ENCODE peak calls at places on chromosomes 4 and X, in nine cellular contexts. Q is NCI-H2029 treated with DMSO at 0.1 percent for 48 hours; J is dorsolateral prefrontal cortex; C is bronchial epithelial cell; U is amniotic stem cell; K is stimulated activated CD4-positive, alpha-beta T cell treated with anti-CD3 and anti-CD28 coated beads, Interleukin-2, amount 100 ng/mL, for 24 hours; I is head of caudate nucleus; L is WTC11; V is A172. W is an unnamed sample.
A peak's percentile ranks its signal among the peaks of the same experiment; 100 is the strongest.

GRCh38 chr4:158193171-158193749 is 17.0 kb upstream of the TMEM144 start:
- DNase-seq in J (no peak), U (peak; percentile 15), I (no peak), V (peak; percentile 23), C (peak; percentile 52), Q (no peak), L (no peak), K (no peak), W (peak; percentile 38)

GRCh38 chrX:36684053-36684452 is 324.1 kb upstream of the FAM47C start:
- DNase-seq in Q (no peak), V (no peak), L (no peak), I (no peak), J (no peak), K (no peak), U (no peak), C (no peak), W (no peak)

GRCh38 chr4:80182237-80182866 is 15.0 kb upstream of the PRDM8 start:
- DNase-seq in K (no peak), I (peak; percentile 40), J (no peak), U (no peak), L (no peak), C (no peak), V (no peak), Q (no peak), W (no peak)

GRCh38 chr4:2702770-2703169 is 53.4 kb downstream of the TNIP2 start:
- DNase-seq in C (no peak), I (no peak), Q (no peak), K (no peak), V (no peak), J (no peak), U (no peak), L (no peak), W (no peak)

GRCh38 chr4:67366341-67366861 is 178.9 kb downstream of the CENPC start:
- DNase-seq in L (no peak), J (no peak), K (no peak), C (no peak), I (no peak), U (no peak), Q (no peak), V (peak; percentile 47), W (peak; percentile 57)

GRCh38 chr4:37885496-37885895 is 5.4 kb upstream of the TBC1D1 start:
- DNase-seq in V (no peak), Q (peak; percentile 3), K (no peak), C (no peak), J (no peak), L (no peak), U (no peak), I (no peak), W (no peak)

GRCh38 chr4:96154676-96155075 is 314.8 kb downstream of the PDHA2 start:
- DNase-seq in U (no peak), V (peak; percentile 48), L (no peak), C (no peak), K (no peak), I (no peak), Q (no peak), J (no peak), W (peak; percentile 48)

GRCh38 chrX:15242899-15243555 is 26.9 kb downstream of the ASB9 start:
- DNase-seq in C (peak; percentile 39), U (peak; percentile 27), J (no peak), L (no peak), I (peak; percentile 45), K (peak; percentile 18), V (peak; percentile 65), Q (peak; percentile 0), W (peak; percentile 13)

GRCh38 chr4:165766018-165766417 is 107.0 kb upstream of the TLL1 start:
- DNase-seq in K (no peak), V (no peak), C (no peak), J (no peak), I (no peak), Q (no peak), L (no peak), U (no peak), W (no peak)

GRCh38 chr4:169220854-169221311 is 49.9 kb downstream of the SH3RF1 start:
- DNase-seq in U (no peak), I (no peak), V (no peak), C (no peak), K (no peak), L (no peak), J (no peak), Q (no peak), W (no peak)

GRCh38 chrX:3037218-3037617 is 4.1 kb upstream of the ARSF start:
- DNase-seq in J (no peak), U (no peak), V (no peak), I (no peak), K (no peak), Q (no peak), C (no peak), L (no peak), W (no peak)

GRCh38 chrX:23989689-23990088 is 37.3 kb downstream of the KLHL15 start:
- DNase-seq in K (no peak), I (no peak), L (no peak), C (no peak), U (no peak), J (no peak), Q (no peak), V (no peak), W (no peak)

GRCh38 chr4:189221691-189222090 is 719.0 kb upstream of the FRG1 start:
- DNase-seq in C (no peak), L (no peak), K (no peak), I (no peak), U (no peak), Q (no peak), J (no peak), V (no peak), W (no peak)

GRCh38 chrX:129726307-129727111 is 12.3 kb upstream of the XPNPEP2 start:
- DNase-seq in C (peak; percentile 53), J (peak; percentile 58), U (peak; percentile 13), I (peak; percentile 77), K (peak; percentile 55), L (peak; percentile 79), Q (peak; percentile 13), V (peak; percentile 36), W (peak; percentile 59)

GRCh38 chr4:142648378-142648777 is 197.7 kb downstream of the INPP4B start:
- DNase-seq in V (no peak), Q (no peak), L (no peak), U (no peak), J (no peak), C (peak; percentile 2), K (no peak), I (no peak), W (no peak)

W was measured in HT1080.